ENCODE peak calls at places on chromosome 20, in eight cellular contexts. E, U, M, P, K, W, R and N are unnamed samples.
A peak's percentile ranks its signal among the peaks of the same experiment; 100 is the strongest.

GRCh38 chr20:50308513-50309279 is 118.1 kb downstream of the CEBPB start:
- DNase-seq in W (peak; percentile 91), U (peak; percentile 99), R (peak; percentile 96), K (peak; percentile 99), E (peak; percentile 98), M (peak; percentile 99), P (peak; percentile 90), N (peak; percentile 96)

GRCh38 chr20:2104236-2104635 is 2.6 kb downstream of the STK35 start:
- DNase-seq in U (no peak), P (no peak), R (no peak), M (no peak), W (no peak), E (no peak), K (no peak), N (no peak)

GRCh38 chr20:53652090-53652858 is 58.6 kb upstream of the ZNF217 start:
- DNase-seq in U (peak; percentile 26), M (peak; percentile 32), R (no peak), W (no peak), K (no peak), E (no peak), P (no peak), N (no peak)

GRCh38 chr20:62022575-62023139 is 43.0 kb downstream of the TAF4 start:
- DNase-seq in U (no peak), P (no peak), R (no peak), W (no peak), K (no peak), M (no peak), E (no peak), N (no peak)

GRCh38 chr20:58102744-58103516 is 125.5 kb downstream of the ANKRD60 start:
- DNase-seq in E (no peak), W (no peak), M (no peak), P (no peak), U (peak; percentile 35), R (no peak), K (peak; percentile 55), N (peak; percentile 62)

GRCh38 chr20:50892394-50892793 is 38.8 kb downstream of the ADNP start:
- DNase-seq in E (no peak), P (no peak), M (no peak), W (no peak), K (no peak), R (no peak), U (no peak), N (no peak)

GRCh38 chr20:21303872-21304586 is 898 bp downstream of the XRN2 start:
- DNase-seq in W (no peak), P (no peak), K (peak; percentile 8), R (no peak), M (peak; percentile 43), E (no peak), U (peak; percentile 36), N (no peak)

GRCh38 chr20:39152742-39153141 is 190.6 kb downstream of the DHX35 start:
- DNase-seq in K (no peak), P (no peak), W (no peak), E (no peak), R (no peak), U (no peak), M (no peak), N (no peak)

GRCh38 chr20:4021905-4022304 is 6.5 kb upstream of the RNF24 start:
- DNase-seq in P (no peak), E (no peak), W (no peak), U (peak; percentile 91), M (peak; percentile 45), K (no peak), R (no peak), N (no peak)

GRCh38 chr20:53774487-53775203 is 181.0 kb upstream of the ZNF217 start:
- DNase-seq in E (peak; percentile 89), M (peak; percentile 87), U (peak; percentile 97), R (no peak), P (peak; percentile 51), W (no peak), K (peak; percentile 89), N (peak; percentile 89)

GRCh38 chr20:13430346-13431002 is 208.3 kb downstream of the TASP1 start:
- DNase-seq in M (no peak), R (no peak), E (no peak), K (no peak), U (peak; percentile 23), P (no peak), W (no peak), N (peak; percentile 55)

GRCh38 chr20:44208165-44208564 is 2.4 kb downstream of the OSER1 start:
- DNase-seq in U (no peak), P (no peak), R (no peak), K (peak; percentile 43), M (no peak), E (no peak), W (no peak), N (no peak)

GRCh38 chr20:60211618-60212463 is 253.6 kb downstream of the CDH26 start:
- DNase-seq in K (no peak), E (no peak), U (no peak), R (no peak), W (no peak), M (no peak), P (no peak), N (no peak)

GRCh38 chr20:23049933-23050838 is 714 bp upstream of the THBD start:
- DNase-seq in K (peak; percentile 78), U (no peak), W (peak; percentile 65), P (peak; percentile 62), E (peak; percentile 20), M (no peak), R (peak; percentile 59), N (peak; percentile 69)

GRCh38 chr20:23047001-23047737 is 2.3 kb downstream of the THBD start:
- DNase-seq in M (no peak), W (no peak), K (peak; percentile 69), U (no peak), R (no peak), E (no peak), P (no peak), N (peak; percentile 64)

GRCh38 chr20:23047738-23048214 is 1.7 kb downstream of the THBD start:
- DNase-seq in U (no peak), E (no peak), K (no peak), R (peak; percentile 39), W (no peak), M (peak; percentile 21), P (peak; percentile 22), N (peak; percentile 59)

GRCh38 chr20:23049201-23049932 is at the start of gene THBD:
- DNase-seq in P (peak; percentile 88), K (peak; percentile 93), M (peak; percentile 70), U (peak; percentile 66), E (peak; percentile 73), W (peak; percentile 86), R (peak; percentile 74), N (peak; percentile 91)

DNA sequence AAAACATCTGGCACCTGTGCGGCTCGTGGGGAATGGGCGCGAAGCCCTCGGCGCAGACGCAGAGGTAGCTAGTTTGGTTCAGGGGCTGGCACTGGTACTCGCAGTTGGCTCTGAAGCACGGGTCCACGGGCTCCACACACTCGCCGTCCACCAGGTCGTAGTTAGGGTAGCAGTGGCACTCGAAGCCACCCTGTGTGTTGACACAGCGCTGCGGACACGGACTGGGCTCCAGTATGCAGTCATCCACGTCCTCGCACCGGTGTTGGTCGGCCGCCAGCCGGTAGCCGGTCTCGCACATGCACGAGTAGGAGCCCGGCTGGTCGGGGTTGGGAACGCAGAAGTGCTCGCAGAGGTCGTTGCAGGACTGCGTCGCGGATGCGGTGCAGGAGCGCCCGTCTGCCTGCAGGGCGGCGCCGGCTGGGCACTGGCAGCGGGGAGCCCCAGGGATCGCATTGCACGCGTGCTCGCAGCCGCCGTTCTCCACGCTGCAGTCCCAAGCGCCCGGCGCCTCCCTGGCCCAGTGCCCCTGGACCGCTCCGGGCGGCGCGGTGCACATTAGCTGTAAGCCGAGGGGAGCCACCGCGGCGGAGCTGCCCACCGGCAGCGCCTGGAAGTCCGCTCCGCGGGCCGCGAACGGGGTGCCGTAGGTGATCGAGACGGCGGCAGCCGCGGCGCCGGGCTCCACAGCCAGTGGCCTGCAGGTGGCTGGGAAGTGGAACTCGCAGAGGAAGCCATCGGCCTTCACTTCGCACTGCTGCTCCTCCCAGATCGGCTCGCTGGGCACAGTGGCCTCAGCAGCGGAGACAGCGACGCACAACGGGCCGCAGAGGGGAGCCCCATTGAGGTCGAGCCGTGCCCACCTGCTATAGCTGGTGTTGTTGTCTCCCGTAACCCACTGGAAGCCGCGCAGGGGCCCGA is 930 bp downstream of the THBD start:
- DNase-seq in K (no peak), M (peak; percentile 46), W (peak; percentile 69), E (peak; percentile 33), P (peak; percentile 50), R (peak; percentile 74), U (peak; percentile 44), N (peak; percentile 75)
- TF ChIP-seq CTCF in K (no peak), M (peak; percentile 24), W (peak; percentile 65), E (peak; percentile 19), P (peak; percentile 43), R (peak; percentile 41), U (peak; percentile 13), N (peak; percentile 38)

GRCh38 chr20:37941332-37941731 is 38.4 kb downstream of the VSTM2L start:
- DNase-seq in U (no peak), K (no peak), M (no peak), R (no peak), E (no peak), P (no peak), W (no peak), N (no peak)
- TF ChIP-seq CTCF in U (no peak), K (no peak), M (no peak), R (no peak), E (no peak), P (no peak), W (peak; percentile 13), N (no peak)

DNA sequence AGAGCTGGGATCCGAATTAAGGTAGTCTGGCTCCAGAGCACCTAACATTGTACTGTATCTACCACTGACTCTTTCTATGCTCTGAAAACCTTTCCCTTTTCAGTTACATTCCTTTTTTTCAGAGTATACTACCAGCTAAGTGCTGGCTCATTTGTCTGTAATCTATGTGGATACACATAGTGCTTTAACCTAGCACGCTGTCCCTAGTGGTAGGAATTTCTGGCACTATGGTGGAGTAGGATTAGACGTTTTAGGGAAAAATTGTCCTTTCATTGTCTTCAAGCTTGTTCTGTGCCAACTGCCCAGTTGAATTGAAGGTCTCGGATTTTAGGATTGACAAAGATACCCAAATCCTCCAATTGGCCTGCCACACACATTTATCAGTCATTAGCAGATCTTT is 259.1 kb upstream of the FERMT1 start:
- DNase-seq in W (no peak), P (no peak), U (no peak), E (no peak), R (no peak), M (peak; percentile 8), K (peak; percentile 40), N (peak; percentile 33)
- TF ChIP-seq CTCF in W (peak; percentile 35), P (no peak), U (no peak), E (peak; percentile 10), R (peak; percentile 16), M (peak; percentile 54), K (peak; percentile 55), N (peak; percentile 68)

GRCh38 chr20:16369441-16369840 is 203.8 kb downstream of the KIF16B start:
- DNase-seq in R (no peak), K (no peak), E (no peak), W (no peak), P (no peak), M (no peak), U (no peak), N (no peak)

GRCh38 chr20:16363832-16364687 is 209.2 kb downstream of the KIF16B start:
- DNase-seq in K (no peak), P (no peak), W (no peak), E (no peak), M (no peak), R (no peak), U (no peak), N (no peak)

GRCh38 chr20:16367948-16368560 is 205.2 kb downstream of the KIF16B start:
- DNase-seq in P (no peak), R (no peak), K (no peak), E (no peak), U (no peak), M (no peak), W (no peak), N (no peak)

GRCh38 chr20:16366548-16366947 is 206.7 kb downstream of the KIF16B start:
- DNase-seq in W (no peak), E (no peak), U (no peak), P (no peak), K (no peak), M (no peak), R (no peak), N (no peak)

GRCh38 chr20:16368645-16369292 is 204.5 kb downstream of the KIF16B start:
- DNase-seq in U (peak; percentile 57), W (no peak), R (no peak), M (no peak), P (no peak), K (peak; percentile 41), E (peak; percentile 12), N (peak; percentile 5)
- TF ChIP-seq CTCF in U (no peak), W (no peak), R (no peak), M (no peak), P (no peak), K (no peak), E (no peak), N (no peak)